ENCODE peak calls at places on chromosomes 2 and 18, in eight cellular contexts. I, O, A, J, D, H, Q and N are unnamed samples.

GRCh38 chr2:134232461-134232860 is 21.4 kb upstream of the MGAT5 start:
- DNase-seq in O (no peak), A (no peak), J (no peak), D (no peak), Q (no peak), H (no peak), I (no peak), N (no peak)

GRCh38 chr18:79954791-79955190 is 3.3 kb upstream of the SLC66A2 start:
- DNase-seq in I (no peak), Q (no peak), J (no peak), D (no peak), H (no peak), A (peak), O (no peak), N (no peak)

GRCh38 chr2:58428286-58428552 is 187.1 kb upstream of the FANCL start:
- DNase-seq in A (peak), I (no peak), D (no peak), H (peak), O (peak), Q (no peak), J (no peak), N (no peak)

GRCh38 chr18:52504589-52504988 is 164.6 kb downstream of the DCC start:
- DNase-seq in H (no peak), I (no peak), D (no peak), A (no peak), J (no peak), O (no peak), Q (no peak), N (no peak)

GRCh38 chr2:191635333-191636234 is 42.4 kb upstream of the NABP1 start:
- DNase-seq in H (peak), D (no peak), Q (peak), A (no peak), I (no peak), O (no peak), J (no peak), N (no peak)

GRCh38 chr18:36829362-36830140 is 624 bp downstream of the KIAA1328 start:
- DNase-seq in Q (peak), J (no peak), D (no peak), A (peak), I (no peak), O (peak), H (no peak), N (no peak)

GRCh38 chr2:119820275-119820674 is 60.6 kb downstream of the PTPN4 start:
- DNase-seq in O (peak), J (no peak), I (peak), Q (peak), D (peak), A (no peak), H (peak), N (no peak)

GRCh38 chr2:45009303-45009927 is at the start of gene SIX2:
- DNase-seq in Q (peak), J (peak), H (peak), I (peak), A (peak), O (peak), D (peak), N (peak)

GRCh38 chr2:178223806-178224205 is 29.5 kb downstream of the OSBPL6 start:
- DNase-seq in D (no peak), O (no peak), H (no peak), Q (no peak), I (no peak), A (no peak), J (no peak), N (no peak)

GRCh38 chr2:170817247-170817998 is 736 bp downstream of the GAD1 start:
- DNase-seq in O (peak), H (no peak), A (no peak), I (peak), Q (peak), D (no peak), J (no peak), N (no peak)

GRCh38 chr2:105072039-105072438 is 34.2 kb downstream of the MRPS9 start:
- DNase-seq in O (no peak), A (no peak), I (no peak), J (no peak), H (no peak), Q (no peak), D (no peak), N (no peak)

GRCh38 chr18:23970161-23971153 is 44.1 kb upstream of the TTC39C start:
- DNase-seq in O (no peak), A (no peak), H (no peak), D (no peak), I (no peak), J (no peak), Q (no peak), N (no peak)

GRCh38 chr2:192888090-192888489 is 693.4 kb upstream of the TMEFF2 start:
- DNase-seq in H (no peak), Q (no peak), I (no peak), A (no peak), O (peak), D (no peak), J (no peak), N (no peak)

GRCh38 chr2:7728388-7728787 is 811.2 kb downstream of the RNF144A start:
- DNase-seq in J (no peak), Q (no peak), I (no peak), A (no peak), D (no peak), O (no peak), H (no peak), N (no peak)

DNA sequence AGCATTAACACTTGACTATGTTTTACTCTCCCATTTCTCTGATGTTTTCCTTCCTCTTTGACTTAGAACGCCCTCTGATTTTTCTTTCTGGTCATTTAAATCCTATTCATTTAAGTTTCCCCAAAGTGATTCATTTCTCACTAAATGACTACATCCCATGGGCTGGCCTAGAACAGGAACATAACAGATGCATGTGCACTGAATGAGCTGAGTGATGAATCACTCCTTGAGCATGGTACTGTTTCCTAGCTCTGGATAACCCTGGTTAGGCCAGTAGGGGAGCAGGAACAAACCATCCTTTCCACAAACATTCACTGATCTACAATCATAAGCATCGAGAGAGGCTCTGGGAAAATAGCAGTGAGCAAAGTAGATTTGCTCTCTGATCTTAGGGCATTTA is 221.9 kb upstream of the SETBP1 start:
- DNase-seq in H (peak), I (no peak), Q (peak), O (peak), A (no peak), D (no peak), J (no peak), N (no peak)
- TF ChIP-seq CTCF in H (no peak), I (no peak), Q (no peak), O (no peak), A (no peak), D (no peak), J (no peak), N (no peak)

GRCh38 chr2:9225806-9226205 is 19.2 kb downstream of the ASAP2 start:
- DNase-seq in O (no peak), Q (no peak), A (no peak), H (no peak), I (no peak), D (no peak), J (no peak), N (no peak)

GRCh38 chr2:9221223-9221622 is 14.6 kb downstream of the ASAP2 start:
- DNase-seq in D (no peak), O (no peak), A (peak), Q (no peak), J (no peak), H (peak), I (no peak), N (no peak)

GRCh38 chr2:9220201-9220600 is 13.6 kb downstream of the ASAP2 start:
- DNase-seq in J (no peak), Q (no peak), D (no peak), O (no peak), A (peak), I (no peak), H (no peak), N (no peak)

GRCh38 chr2:9219027-9219445 is 12.4 kb downstream of the ASAP2 start:
- DNase-seq in I (no peak), A (no peak), O (no peak), H (no peak), J (no peak), Q (peak), D (no peak), N (no peak)

GRCh38 chr2:9222246-9222898 is 15.8 kb downstream of the ASAP2 start:
- DNase-seq in Q (peak), I (no peak), J (no peak), A (peak), D (no peak), H (peak), O (no peak), N (no peak)
- H3K27ac ChIP-seq in Q (no peak), I (no peak), J (peak), A (peak), D (peak), H (no peak), O (peak), N (no peak)

DNA sequence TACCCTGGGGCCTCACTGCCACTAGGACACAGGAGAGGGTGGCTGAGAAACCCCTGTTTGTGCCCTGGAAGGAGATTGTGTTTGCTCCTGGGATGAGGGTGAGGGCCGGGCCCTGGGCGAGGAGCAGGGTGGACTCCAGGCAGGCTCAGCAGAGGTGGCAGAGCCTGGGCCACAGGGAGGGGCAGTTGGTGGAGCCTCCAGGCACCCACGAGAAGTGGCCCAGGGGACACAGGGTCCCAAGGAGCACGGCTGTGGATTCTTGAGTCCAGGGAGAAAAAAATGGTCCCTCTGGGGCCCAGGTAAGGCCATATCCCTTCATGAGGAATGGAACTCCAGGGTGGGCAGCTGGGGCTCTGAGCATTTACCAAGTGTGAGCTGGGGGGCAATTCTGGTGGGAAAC is 8.3 kb downstream of the MAB21L4 start:
- DNase-seq in D (no peak), A (no peak), H (no peak), I (no peak), J (no peak), Q (no peak), O (no peak), N (peak)
- TF ChIP-seq CTCF in D (no peak), A (no peak), H (no peak), I (no peak), J (no peak), Q (no peak), O (no peak), N (no peak)

DNA sequence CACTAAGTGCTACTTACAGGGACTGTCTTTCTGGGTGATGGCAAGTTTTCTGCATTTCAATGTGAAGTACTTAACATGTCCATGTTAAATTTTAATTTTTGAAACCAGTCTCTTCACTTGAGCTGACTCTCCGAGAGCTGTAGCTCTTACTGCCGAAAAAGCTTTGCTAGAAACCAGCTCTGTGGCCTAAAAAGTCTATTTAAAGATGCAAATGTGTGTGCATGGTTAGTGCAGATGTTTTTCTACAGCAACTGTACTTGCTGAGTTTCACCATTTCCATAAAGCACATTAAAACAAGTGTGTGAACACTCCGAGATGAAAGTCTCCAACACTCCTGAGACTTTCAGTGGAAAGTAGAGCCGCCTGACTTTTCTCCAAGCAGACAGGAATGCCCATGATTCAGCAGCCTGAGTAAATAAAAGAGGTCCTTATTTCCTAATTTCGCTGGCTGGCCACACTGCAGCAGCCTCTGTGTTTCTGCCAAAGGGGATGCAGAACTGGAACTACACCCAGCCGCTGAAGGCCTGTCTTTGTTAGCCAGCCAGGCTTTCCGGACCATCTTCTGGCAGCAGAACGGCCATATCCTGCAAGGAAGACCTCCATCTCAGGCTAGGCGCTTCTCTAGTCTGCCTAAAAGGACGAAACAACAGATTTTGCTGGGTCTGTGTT is 121.2 kb downstream of the ZNF521 start:
- DNase-seq in J (peak), H (peak), O (no peak), D (peak), Q (peak), A (peak), I (peak), N (peak)
- H3K27ac ChIP-seq in J (peak), H (peak), O (no peak), D (peak), Q (peak), A (peak), I (peak), N (peak)

DNA sequence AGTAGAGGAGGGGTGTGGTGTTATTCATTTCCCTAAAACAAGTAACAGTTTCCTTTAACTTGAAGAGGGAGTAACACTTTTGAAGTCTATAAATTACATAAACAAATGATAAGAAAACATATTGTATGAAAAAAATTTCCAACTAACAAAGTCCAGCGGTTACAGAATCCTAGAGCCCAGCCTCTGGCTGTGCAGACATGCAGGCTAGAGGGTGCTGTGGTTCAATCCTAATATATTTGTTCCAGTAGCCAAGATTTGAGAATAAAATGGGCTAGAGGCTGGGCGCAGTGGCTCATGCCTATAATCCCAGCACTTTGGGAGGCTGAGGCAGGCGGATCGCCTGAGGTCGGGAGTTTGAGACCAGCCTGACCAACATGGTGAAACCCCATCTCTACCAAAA is 56.9 kb downstream of the WDR75 start:
- DNase-seq in H (peak), D (no peak), O (no peak), Q (peak), I (no peak), A (no peak), J (no peak), N (no peak)
- TF ChIP-seq CTCF in H (peak), D (peak), O (no peak), Q (no peak), I (no peak), A (no peak), J (no peak), N (peak)